ENCODE peak calls at places on chromosomes 1 and 21, in eight cellular contexts. N is BJ; B is neural progenitor cell; H is choroid plexus epithelial cell; L is hepatocyte; E is body of pancreas; O is CD8-positive, alpha-beta memory T cell; S is heart left ventricle. J is an unnamed sample.

GRCh38 chr1:168939131-168939946 is 167.2 kb upstream of the ATP1B1 start:
- DNase-seq in N (no peak), B (no peak), H (no peak), L (peak), E (no peak), O (no peak), S (no peak), J (no peak)

GRCh38 chr1:219798283-219799030 is 129.9 kb downstream of the SLC30A10 start:
- DNase-seq in N (no peak), B (no peak), H (peak), L (no peak), E (no peak), O (no peak), S (no peak), J (no peak)

GRCh38 chr1:55287732-55288131 is 72.6 kb upstream of the USP24 start:
- DNase-seq in N (no peak), B (no peak), H (no peak), L (no peak), E (no peak), O (no peak), S (no peak), J (no peak)

GRCh38 chr1:40053138-40053887 is 12.8 kb downstream of the CAP1 start:
- DNase-seq in N (no peak), B (no peak), H (no peak), L (no peak), E (no peak), O (no peak), S (peak), J (no peak)

GRCh38 chr1:54942976-54943375 is 37.5 kb upstream of the TMEM61 start:
- DNase-seq in N (no peak), B (no peak), H (no peak), L (no peak), E (no peak), O (no peak), S (no peak), J (no peak)

GRCh38 chr1:42931108-42931539 is 27.5 kb downstream of the SLC2A1 start:
- DNase-seq in N (no peak), B (peak), H (peak), L (peak), E (no peak), O (peak), S (no peak), J (peak)

GRCh38 chr1:89757532-89757931 is 63.3 kb upstream of the LRRC8D start:
- DNase-seq in N (no peak), B (no peak), H (peak), L (no peak), E (no peak), O (peak), S (peak), J (peak)

GRCh38 chr1:2442676-2443075 is 30.3 kb upstream of the PEX10 start:
- DNase-seq in N (no peak), B (no peak), H (no peak), L (no peak), E (no peak), O (no peak), S (no peak), J (no peak)

GRCh38 chr1:6013491-6013890 is 21.3 kb upstream of the NPHP4 start:
- DNase-seq in N (no peak), B (no peak), H (no peak), L (no peak), E (no peak), O (no peak), S (no peak), J (no peak)

GRCh38 chr1:147581459-147581858 is 40.2 kb downstream of the BCL9 start:
- DNase-seq in N (no peak), B (no peak), H (no peak), L (no peak), E (no peak), O (no peak), S (no peak), J (no peak)

GRCh38 chr21:40445349-40445921 is 401.5 kb downstream of the DSCAM start:
- DNase-seq in N (no peak), B (no peak), H (no peak), L (no peak), E (no peak), O (no peak), S (no peak), J (no peak)

GRCh38 chr1:84122780-84123382 is 21.2 kb upstream of the PRKACB start:
- DNase-seq in N (no peak), B (peak), H (peak), L (peak), E (peak), O (peak), S (peak), J (no peak)

GRCh38 chr21:36572091-36572490 is 92.2 kb upstream of the CLDN14 start:
- DNase-seq in N (no peak), B (no peak), H (no peak), L (no peak), E (no peak), O (no peak), S (no peak), J (no peak)

GRCh38 chr1:150484861-150485260 is 2.4 kb upstream of the TARS2 start:
- DNase-seq in N (no peak), B (no peak), H (peak), L (no peak), E (no peak), O (no peak), S (no peak), J (no peak)

GRCh38 chr1:229461032-229461668 is 27.3 kb upstream of the ACTA1 start:
- DNase-seq in N (no peak), B (no peak), H (no peak), L (no peak), E (no peak), O (no peak), S (peak), J (no peak)

GRCh38 chr1:39127513-39127912 is 77.0 kb upstream of the MACF1 start:
- DNase-seq in N (no peak), B (peak), H (peak), L (peak), E (no peak), O (no peak), S (no peak), J (no peak)

GRCh38 chr1:214901718-214902117 is 180.8 kb upstream of the KCNK2 start:
- DNase-seq in N (no peak), B (no peak), H (peak), L (no peak), E (no peak), O (no peak), S (no peak), J (no peak)

GRCh38 chr1:240111558-240111957 is 19.9 kb downstream of the FMN2 start:
- DNase-seq in N (no peak), B (no peak), H (no peak), L (peak), E (no peak), O (no peak), S (no peak), J (no peak)

GRCh38 chr1:44423706-44424546 is 18.9 kb downstream of the RNF220 start:
- DNase-seq in N (no peak), B (no peak), H (peak), L (peak), E (peak), O (no peak), S (peak), J (peak)

GRCh38 chr1:32744063-32744410 is 41.5 kb upstream of the SYNC start:
- DNase-seq in N (no peak), B (no peak), H (no peak), L (no peak), E (no peak), O (no peak), S (no peak), J (no peak)

GRCh38 chr1:62325076-62325475 is 5.8 kb upstream of the KANK4 start:
- DNase-seq in N (peak), B (no peak), H (peak), L (peak), E (no peak), O (no peak), S (no peak), J (no peak)

GRCh38 chr1:220203816-220204215 is 68.4 kb downstream of the RAB3GAP2 start:
- DNase-seq in N (no peak), B (no peak), H (no peak), L (no peak), E (no peak), O (no peak), S (no peak), J (no peak)

GRCh38 chr1:110903853-110904500 is 31.0 kb downstream of the CD53 start:
- DNase-seq in N (no peak), B (no peak), H (no peak), L (no peak), E (no peak), O (no peak), S (no peak), J (no peak)

GRCh38 chr21:31338892-31339368 is 5.1 kb downstream of the TIAM1 start:
- DNase-seq in N (no peak), B (peak), H (no peak), L (no peak), E (no peak), O (no peak), S (no peak), J (no peak)

GRCh38 chr21:42660118-42660470 is 6.7 kb downstream of the PDE9A start:
- DNase-seq in N (no peak), B (no peak), H (no peak), L (no peak), E (no peak), O (no peak), S (no peak), J (no peak)

GRCh38 chr21:24197132-24197643 is 1410.1 kb downstream of the MRPL39 start:
- DNase-seq in N (no peak), B (no peak), H (no peak), L (no peak), E (no peak), O (no peak), S (no peak), J (no peak)

GRCh38 chr1:4081806-4082645 is 182.0 kb upstream of the C1orf174 start:
- DNase-seq in N (no peak), B (no peak), H (no peak), L (no peak), E (no peak), O (no peak), S (no peak), J (no peak)

GRCh38 chr1:98340511-98340910 is 321.0 kb upstream of the SNX7 start:
- DNase-seq in N (no peak), B (no peak), H (peak), L (no peak), E (no peak), O (no peak), S (no peak), J (no peak)

GRCh38 chr1:11180342-11180744 is 8.8 kb upstream of the ANGPTL7 start:
- DNase-seq in N (peak), B (no peak), H (peak), L (no peak), E (no peak), O (no peak), S (no peak), J (no peak)

GRCh38 chr1:111878096-111878495 is 111.4 kb downstream of the KCND3 start:
- DNase-seq in N (no peak), B (no peak), H (no peak), L (no peak), E (no peak), O (no peak), S (no peak), J (no peak)

GRCh38 chr1:169217621-169218020 is 111.1 kb downstream of the ATP1B1 start:
- DNase-seq in N (no peak), B (no peak), H (no peak), L (no peak), E (no peak), O (peak), S (no peak), J (no peak)

GRCh38 chr21:25518491-25518911 is 88.8 kb downstream of the MRPL39 start:
- DNase-seq in N (no peak), B (peak), H (peak), L (no peak), E (no peak), O (no peak), S (no peak), J (no peak)

GRCh38 chr1:165073402-165074007 is 283.0 kb downstream of the LMX1A start:
- DNase-seq in N (no peak), B (peak), H (peak), L (peak), E (peak), O (no peak), S (no peak), J (no peak)

GRCh38 chr21:31343680-31344480 is at the start of gene TIAM1:
- DNase-seq in N (no peak), B (peak), H (peak), L (peak), E (no peak), O (peak), S (peak), J (peak)

GRCh38 chr1:40256401-40257084 is 1.5 kb upstream of the ZMPSTE24 start:
- DNase-seq in N (no peak), B (no peak), H (peak), L (no peak), E (no peak), O (no peak), S (no peak), J (no peak)

GRCh38 chr1:87555366-87555765 is 226.7 kb downstream of the LMO4 start:
- DNase-seq in N (no peak), B (no peak), H (no peak), L (no peak), E (no peak), O (no peak), S (no peak), J (no peak)

GRCh38 chr1:82978461-82979324 is 1020.2 kb downstream of the TTLL7 start:
- DNase-seq in N (no peak), B (no peak), H (peak), L (no peak), E (no peak), O (no peak), S (no peak), J (no peak)

DNA sequence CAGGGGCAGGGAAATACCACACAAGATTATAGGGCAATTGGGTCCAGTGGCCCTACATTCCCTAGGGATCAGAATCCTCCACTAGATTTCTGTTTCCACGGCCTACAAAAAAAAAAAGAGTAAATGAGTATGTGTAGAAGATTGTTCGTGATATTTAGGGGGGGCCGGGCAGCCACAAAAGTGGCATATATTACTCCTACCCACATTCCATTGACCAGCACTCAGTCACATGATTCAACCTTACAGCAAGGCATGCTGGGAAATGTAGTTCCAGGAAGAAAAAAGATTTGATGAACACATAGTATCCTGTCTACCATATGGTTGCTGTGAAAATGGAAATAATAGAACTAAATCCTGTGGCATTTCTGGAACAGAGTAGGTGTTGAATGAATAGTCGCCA is 43.4 kb upstream of the GJB5 start:
- DNase-seq in N (no peak), B (peak), H (no peak), L (no peak), E (no peak), O (no peak), S (no peak), J (no peak)
- H3K4me3 ChIP-seq in N (no peak), B (no peak), H (no peak), L (no peak), E (no peak), O (no peak), S (no peak), J (no peak)

GRCh38 chr21:32889596-32889995 is 118.0 kb upstream of the PAXBP1 start:
- DNase-seq in N (no peak), B (no peak), H (no peak), L (no peak), E (no peak), O (no peak), S (no peak), J (no peak)

GRCh38 chr21:32884062-32884461 is 112.5 kb upstream of the PAXBP1 start:
- DNase-seq in N (no peak), B (no peak), H (no peak), L (no peak), E (no peak), O (no peak), S (no peak), J (no peak)

GRCh38 chr21:32888971-32889370 is 117.4 kb upstream of the PAXBP1 start:
- DNase-seq in N (no peak), B (no peak), H (no peak), L (no peak), E (no peak), O (no peak), S (no peak), J (no peak)

GRCh38 chr21:32887026-32887425 is 115.5 kb upstream of the PAXBP1 start:
- DNase-seq in N (no peak), B (no peak), H (no peak), L (no peak), E (no peak), O (no peak), S (no peak), J (no peak)

DNA sequence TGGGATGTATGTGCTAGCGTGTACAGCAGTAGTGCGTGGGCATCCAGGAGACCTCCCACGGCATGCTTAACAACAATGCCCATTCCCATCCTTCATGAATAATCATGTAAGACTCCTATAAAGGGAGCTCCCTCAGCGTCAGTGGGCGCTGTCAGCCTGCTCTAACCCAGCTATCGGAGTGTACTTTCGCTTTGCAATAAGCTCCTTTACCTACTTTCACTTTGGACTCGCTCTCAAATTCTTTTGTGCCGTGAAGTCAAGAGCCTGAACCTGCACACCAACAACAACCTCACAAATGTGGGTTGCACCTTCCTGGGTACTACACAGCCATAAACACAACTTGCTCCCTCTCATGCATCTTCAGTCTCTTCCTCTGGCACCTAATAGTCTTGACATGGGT is 114.8 kb upstream of the PAXBP1 start:
- DNase-seq in N (no peak), B (no peak), H (no peak), L (no peak), E (no peak), O (no peak), S (no peak), J (no peak)
- H3K4me3 ChIP-seq in N (no peak), B (no peak), H (no peak), L (no peak), E (no peak), O (peak), S (no peak), J (no peak)

GRCh38 chr1:37999434-38000232 is 5.7 kb downstream of the FHL3 start:
- DNase-seq in N (no peak), B (peak), H (peak), L (peak), E (no peak), O (no peak), S (peak), J (peak)
- H3K4me3 ChIP-seq in N (no peak), B (no peak), H (peak), L (no peak), E (no peak), O (no peak), S (no peak), J (no peak)

GRCh38 chr1:207499573-207499972 is 3.6 kb downstream of the CR1 start:
- DNase-seq in N (no peak), B (peak), H (peak), L (peak), E (peak), O (peak), S (peak), J (peak)

GRCh38 chr1:207494171-207494570 is 1.8 kb upstream of the CR1 start:
- DNase-seq in N (no peak), B (no peak), H (no peak), L (no peak), E (no peak), O (no peak), S (no peak), J (no peak)

GRCh38 chr1:207497951-207498350 is 2.0 kb downstream of the CR1 start:
- DNase-seq in N (no peak), B (no peak), H (no peak), L (no peak), E (no peak), O (no peak), S (no peak), J (no peak)

GRCh38 chr1:207493212-207493611 is 2.7 kb upstream of the CR1 start:
- DNase-seq in N (no peak), B (no peak), H (no peak), L (no peak), E (no peak), O (no peak), S (no peak), J (no peak)

GRCh38 chr1:207495816-207496792 is at the start of gene CR1:
- DNase-seq in N (no peak), B (peak), H (peak), L (peak), E (no peak), O (peak), S (peak), J (peak)
- H3K4me3 ChIP-seq in N (no peak), B (peak), H (peak), L (peak), E (no peak), O (peak), S (peak), J (peak)

DNA sequence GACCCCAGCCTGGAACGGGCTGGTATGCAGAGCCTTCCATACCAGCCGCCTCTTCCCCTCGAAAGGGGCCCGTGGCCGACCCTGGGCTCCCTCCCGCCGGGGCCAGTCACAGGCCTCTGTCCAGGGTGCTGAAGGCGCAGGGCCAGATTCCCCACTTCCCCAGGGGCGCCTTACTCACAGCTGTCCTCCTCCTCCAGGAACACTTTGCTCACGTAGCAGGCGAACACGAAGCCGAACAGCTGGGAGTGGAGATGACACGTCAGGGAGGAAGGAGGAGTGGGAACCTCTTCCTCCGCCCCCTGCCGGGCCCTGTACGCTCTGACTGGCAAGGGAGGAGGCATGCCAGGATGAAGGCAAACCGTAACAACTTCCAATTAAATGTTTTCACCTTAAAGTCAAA is 57.3 kb downstream of the NKAIN1 start:
- DNase-seq in N (peak), B (peak), H (peak), L (peak), E (peak), O (peak), S (peak), J (peak)
- H3K4me3 ChIP-seq in N (peak), B (no peak), H (no peak), L (no peak), E (no peak), O (no peak), S (peak), J (no peak)

GRCh38 chr1:1162597-1163537 is 10.8 kb upstream of the TTLL10 start:
- DNase-seq in N (no peak), B (no peak), H (no peak), L (peak), E (peak), O (no peak), S (no peak), J (peak)

GRCh38 chr1:1164361-1164700 is 9.3 kb upstream of the TTLL10 start:
- DNase-seq in N (no peak), B (no peak), H (no peak), L (no peak), E (no peak), O (no peak), S (no peak), J (no peak)

GRCh38 chr1:1164701-1165451 is 8.8 kb upstream of the TTLL10 start:
- DNase-seq in N (no peak), B (peak), H (no peak), L (peak), E (peak), O (no peak), S (peak), J (no peak)

GRCh38 chr1:1165485-1165884 is 8.2 kb upstream of the TTLL10 start:
- DNase-seq in N (no peak), B (no peak), H (no peak), L (no peak), E (no peak), O (no peak), S (peak), J (no peak)

DNA sequence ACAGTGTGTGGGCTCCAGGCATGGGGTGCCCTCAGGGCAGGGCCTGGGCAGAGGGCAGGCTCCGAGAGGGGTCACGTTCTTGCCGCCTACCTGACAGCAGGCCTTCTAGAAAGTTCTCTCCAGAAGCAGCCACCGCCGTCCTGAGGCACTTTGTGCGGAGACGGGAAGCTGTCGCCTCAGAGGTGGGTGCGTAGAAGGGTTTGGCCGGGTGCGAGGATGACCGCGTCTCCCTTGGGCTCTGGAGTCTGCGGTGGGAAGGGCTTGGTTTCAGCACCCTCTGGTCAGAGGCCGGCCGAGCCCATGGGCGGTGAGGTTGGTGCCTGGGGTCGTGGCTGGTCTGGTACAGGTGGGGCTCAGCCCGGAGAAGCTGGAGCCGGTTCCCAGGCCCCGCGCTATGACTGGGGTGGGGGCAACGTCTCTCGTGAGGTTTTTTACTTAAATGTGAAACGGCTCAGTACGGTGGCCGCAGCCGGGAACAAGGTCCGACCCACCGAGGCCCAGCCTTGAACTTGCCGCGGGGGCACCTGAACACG is 10.1 kb upstream of the TTLL10 start:
- DNase-seq in N (no peak), B (no peak), H (no peak), L (no peak), E (no peak), O (no peak), S (no peak), J (no peak)
- H3K4me3 ChIP-seq in N (no peak), B (no peak), H (no peak), L (peak), E (peak), O (no peak), S (no peak), J (peak)

J was measured in lung.